ENCODE peak calls at places on chromosome 15, in ten cellular contexts. M is A549, E is kidney, I is Caco-2, P is tibial artery, U is ovary, N is endodermal cell, H is thyroid gland, T is OCI-LY7, A is PC-9. F is an unnamed sample.

GRCh38 chr15:53713218-53713617 is 46.2 kb downstream of the WDR72 start:
- DNase-seq in M (no peak), E (no peak), I (no peak), P (no peak), U (no peak), N (no peak), H (no peak), T (no peak), A (no peak), F (no peak)

GRCh38 chr15:73965730-73966103 is 26.4 kb downstream of the STOML1 start:
- DNase-seq in M (no peak), E (no peak), I (no peak), P (no peak), U (no peak), N (no peak), H (no peak), T (peak; percentile 56), A (no peak), F (no peak)

GRCh38 chr15:70853855-70854668 is at the start of gene LARP6:
- DNase-seq in M (peak; percentile 59), E (peak; percentile 83), I (peak; percentile 80), P (peak; percentile 84), U (peak; percentile 66), N (peak; percentile 87), H (peak; percentile 75), T (no peak), A (peak; percentile 72), F (no peak)

GRCh38 chr15:38905634-38906033 is 341.0 kb upstream of the RASGRP1 start:
- DNase-seq in M (no peak), E (no peak), I (no peak), P (no peak), U (no peak), N (no peak), H (no peak), T (no peak), A (no peak), F (no peak)

GRCh38 chr15:29925227-29926082 is 103.2 kb upstream of the TJP1 start:
- DNase-seq in M (peak; percentile 84), E (peak; percentile 83), I (peak; percentile 94), P (peak; percentile 87), U (peak; percentile 35), N (peak; percentile 97), H (peak; percentile 45), T (peak; percentile 41), A (peak; percentile 66), F (no peak)

GRCh38 chr15:71409541-71409940 is 294.3 kb downstream of the THSD4 start:
- DNase-seq in M (no peak), E (no peak), I (no peak), P (no peak), U (no peak), N (no peak), H (no peak), T (no peak), A (no peak), F (no peak)

GRCh38 chr15:62606376-62607164 is 436.0 kb upstream of the TPM1 start:
- DNase-seq in M (peak; percentile 52), E (no peak), I (no peak), P (no peak), U (no peak), N (no peak), H (no peak), T (no peak), A (peak; percentile 37), F (no peak)

GRCh38 chr15:65414841-65415621 is 7.7 kb downstream of the IGDCC4 start:
- DNase-seq in M (peak; percentile 71), E (peak; percentile 47), I (peak; percentile 27), P (no peak), U (peak; percentile 31), N (peak; percentile 94), H (peak; percentile 72), T (no peak), A (no peak), F (no peak)

GRCh38 chr15:36330598-36330997 is 248.8 kb upstream of the CDIN1 start:
- DNase-seq in M (no peak), E (no peak), I (no peak), P (no peak), U (no peak), N (peak; percentile 73), H (no peak), T (no peak), A (no peak), F (no peak)

GRCh38 chr15:40441012-40441735 is 421 bp downstream of the BAHD1 start:
- DNase-seq in M (peak; percentile 48), E (peak; percentile 86), I (no peak), P (no peak), U (no peak), N (peak; percentile 86), H (no peak), T (peak; percentile 43), A (no peak), F (peak; percentile 89)
- TF ChIP-seq CTCF in M (no peak), E (no peak), I (peak; percentile 20), P (no peak), U (no peak), N (no peak), H (no peak), T (peak; percentile 3), A (no peak), F (no peak)

GRCh38 chr15:40772014-40772413 is 2.2 kb downstream of the C15orf62 start:
- DNase-seq in M (no peak), E (no peak), I (no peak), P (no peak), U (no peak), N (no peak), H (no peak), T (no peak), A (no peak), F (no peak)
- H3K4me1 ChIP-seq in M (peaks cover 2% of the 10 kb centered on the region), E (peaks cover 4% of the 10 kb centered on the region), I (no peaks in the 10 kb centered on the region), P (no peaks in the 10 kb centered on the region), U (no peaks in the 10 kb centered on the region), N (no peaks in the 10 kb centered on the region), H (no peaks in the 10 kb centered on the region), T (peaks cover 39% of the 10 kb centered on the region), A (peaks cover 44% of the 10 kb centered on the region), F (peaks cover 9% of the 10 kb centered on the region)

DNA sequence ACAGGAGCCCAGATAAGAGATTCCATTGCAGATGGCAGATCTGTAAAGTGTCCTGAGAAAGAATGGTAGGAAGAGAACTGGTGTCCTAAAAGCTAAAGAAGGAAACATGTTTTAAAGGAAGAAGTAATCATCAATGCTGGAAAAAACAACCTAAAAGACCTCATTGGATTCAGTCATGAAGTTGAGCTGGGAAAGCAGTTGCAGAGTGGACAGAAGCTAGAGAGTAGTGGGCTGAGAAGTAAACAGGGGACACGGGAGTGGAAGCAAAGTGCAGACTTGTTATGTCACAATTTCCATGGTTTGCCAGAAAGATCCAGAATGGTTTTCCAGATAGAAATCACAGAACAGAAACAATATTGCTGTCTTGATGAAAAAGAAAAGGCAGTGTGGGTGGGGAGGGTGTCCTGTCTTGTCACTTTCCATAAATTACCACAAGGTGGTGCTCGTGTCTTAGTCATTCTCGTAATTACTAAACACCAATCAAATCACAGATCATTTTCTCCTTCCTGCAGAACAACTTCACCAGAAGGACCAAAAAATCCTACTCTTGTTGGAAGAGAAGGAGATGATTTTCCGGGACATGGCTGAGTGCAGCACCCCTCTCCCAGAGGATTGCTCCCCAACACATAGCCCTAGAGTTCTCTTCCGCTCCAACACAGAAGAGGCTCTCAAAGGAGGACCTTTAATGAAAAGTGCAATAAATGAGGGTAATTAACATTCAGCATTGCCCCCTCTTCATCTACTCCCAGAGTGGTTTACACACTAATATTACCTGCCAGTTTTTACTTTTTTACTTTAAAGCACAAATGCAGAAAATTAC is 64.5 kb downstream of the KLHL25 start:
- DNase-seq in M (peak; percentile 73), E (no peak), I (peak; percentile 57), P (peak; percentile 45), U (no peak), N (peak; percentile 75), H (peak; percentile 30), T (peak; percentile 74), A (peak; percentile 29), F (no peak)
- TF ChIP-seq CTCF in M (peak; percentile 91), E (peak; percentile 73), I (peak; percentile 53), P (peak; percentile 76), U (peak; percentile 55), N (peak; percentile 86), H (peak; percentile 57), T (peak; percentile 85), A (peak; percentile 84), F (peak; percentile 82)

DNA sequence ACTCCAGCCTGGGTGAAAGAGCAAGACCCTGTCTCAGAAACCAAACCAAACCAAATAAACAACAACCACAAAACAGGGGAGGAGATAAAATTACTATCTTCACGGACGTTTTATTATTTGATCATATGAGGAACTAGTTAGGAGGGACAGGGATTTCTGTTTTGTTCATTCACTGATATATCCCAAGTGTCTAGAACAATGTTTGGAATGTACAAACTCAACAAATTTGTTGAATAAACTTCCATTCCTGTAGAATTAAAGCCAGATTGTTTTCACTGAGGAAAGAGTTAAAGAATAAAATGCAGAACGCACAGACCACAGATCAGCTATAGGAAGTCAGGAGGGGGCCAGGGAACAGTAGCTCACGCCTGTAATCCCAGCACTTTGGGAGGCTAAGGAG is 6.5 kb upstream of the STRC start:
- DNase-seq in M (no peak), E (no peak), I (no peak), P (no peak), U (no peak), N (no peak), H (no peak), T (no peak), A (no peak), F (no peak)
- H3K4me1 ChIP-seq in M (no peaks in the 10 kb centered on the region), E (no peaks in the 10 kb centered on the region), I (no peaks in the 10 kb centered on the region), P (no peaks in the 10 kb centered on the region), U (no peaks in the 10 kb centered on the region), N (no peaks in the 10 kb centered on the region), H (peaks cover 14% of the 10 kb centered on the region), T (no peaks in the 10 kb centered on the region), A (peaks cover 10% of the 10 kb centered on the region), F (no peaks in the 10 kb centered on the region)